ENCODE peak calls at places on chromosomes 16 and 17, in five cellular contexts. S is K562, N is HCT116, V is HepG2, R is GM12878. E is an unnamed sample. For H3K4me1, the result is how much of the 10 kb centered on the place peaks cover.

GRCh38 chr16:30491744-30492308 is 19.3 kb downstream of the ITGAL start:
- DNase-seq in S (peak), R (no peak), V (peak), N (no peak), E (no peak)

GRCh38 chr17:74757502-74757901 is 9.1 kb downstream of the NHERF1 start:
- DNase-seq in N (no peak), R (no peak), V (no peak), S (no peak), E (no peak)

GRCh38 chr16:68520649-68521086 is 18.4 kb upstream of the ZFP90 start:
- DNase-seq in S (peak), N (peak), V (peak), R (no peak), E (peak)

GRCh38 chr17:59357219-59357699 is 25.8 kb downstream of the YPEL2 start:
- DNase-seq in S (no peak), V (no peak), N (no peak), R (no peak), E (no peak)

GRCh38 chr17:41131979-41132378 is 8.0 kb upstream of the KRTAP4-12 start:
- DNase-seq in R (no peak), N (peak), V (peak), S (no peak), E (no peak)

GRCh38 chr17:80885922-80886582 is 105.6 kb upstream of the CHMP6 start:
- DNase-seq in N (no peak), S (no peak), V (no peak), R (no peak), E (no peak)

GRCh38 chr17:42783062-42783777 is 2.8 kb downstream of the WNK4 start:
- DNase-seq in R (no peak), S (no peak), N (no peak), V (no peak), E (no peak)

GRCh38 chr17:28475151-28475900 is 1.9 kb downstream of the SLC13A2 start:
- DNase-seq in V (peak), R (no peak), N (no peak), S (no peak), E (no peak)

GRCh38 chr17:49580055-49580721 is 4.5 kb downstream of the NXPH3 start:
- DNase-seq in S (no peak), R (no peak), N (no peak), V (no peak), E (no peak)

GRCh38 chr17:13970531-13970930 is 98.8 kb upstream of the COX10 start:
- DNase-seq in S (no peak), V (no peak), N (no peak), R (no peak), E (no peak)

GRCh38 chr16:57628782-57629181 is 352 bp downstream of the ADGRG1 start:
- DNase-seq in V (no peak), S (no peak), R (no peak), N (no peak), E (no peak)

GRCh38 chr16:13906426-13907089 is 13.4 kb upstream of the ERCC4 start:
- DNase-seq in N (no peak), R (no peak), V (no peak), S (no peak), E (no peak)

GRCh38 chr17:74276561-74277009 is 2.6 kb downstream of the DNAI2 start:
- DNase-seq in S (no peak), N (no peak), R (no peak), V (no peak), E (no peak)

GRCh38 chr16:29775742-29776408 is 2.2 kb upstream of the ZG16 start:
- DNase-seq in R (no peak), V (no peak), S (peak), N (no peak), E (no peak)

GRCh38 chr17:68290268-68290954 is 516 bp downstream of the SLC16A6 start:
- DNase-seq in V (no peak), S (no peak), R (no peak), N (no peak), E (no peak)

GRCh38 chr17:7747586-7747985 is 30.0 kb downstream of the DNAH2 start:
- DNase-seq in V (peak), S (no peak), N (no peak), R (no peak), E (no peak)

GRCh38 chr16:9364721-9365693 is 273.6 kb downstream of the HAPSTR1 start:
- DNase-seq in R (no peak), N (no peak), V (peak), S (no peak), E (no peak)

GRCh38 chr16:30183236-30183960 is at the start of gene CORO1A:
- DNase-seq in N (no peak), V (peak), S (peak), R (peak), E (peak)

GRCh38 chr16:6977906-6978305 is 354.7 kb upstream of the RBFOX1 start:
- DNase-seq in V (no peak), N (no peak), R (no peak), S (no peak), E (no peak)

GRCh38 chr16:6976716-6977115 is 355.9 kb upstream of the RBFOX1 start:
- DNase-seq in R (no peak), S (no peak), V (no peak), N (no peak), E (no peak)

GRCh38 chr16:6977291-6977690 is 355.4 kb upstream of the RBFOX1 start:
- DNase-seq in R (no peak), S (no peak), N (no peak), V (no peak), E (no peak)
- TF ChIP-seq ZNF274 in R (no peak), S (no peak), N (no peak), V (no peak), E (no peak)

GRCh38 chr17:37743875-37744632 is 805 bp downstream of the HNF1B start:
- DNase-seq in N (no peak), S (no peak), V (peak), R (no peak), E (no peak)
- H3K4me1 ChIP-seq in N (under half), S (under half), V (under half), R (under half), E (under half)

GRCh38 chr17:73068322-73069153 is 23.9 kb downstream of the SLC39A11 start:
- DNase-seq in V (peak), N (no peak), R (no peak), S (no peak), E (no peak)
- TF ChIP-seq ZNF274 in V (peak), N (no peak), R (no peak), S (no peak), E (no peak)

DNA sequence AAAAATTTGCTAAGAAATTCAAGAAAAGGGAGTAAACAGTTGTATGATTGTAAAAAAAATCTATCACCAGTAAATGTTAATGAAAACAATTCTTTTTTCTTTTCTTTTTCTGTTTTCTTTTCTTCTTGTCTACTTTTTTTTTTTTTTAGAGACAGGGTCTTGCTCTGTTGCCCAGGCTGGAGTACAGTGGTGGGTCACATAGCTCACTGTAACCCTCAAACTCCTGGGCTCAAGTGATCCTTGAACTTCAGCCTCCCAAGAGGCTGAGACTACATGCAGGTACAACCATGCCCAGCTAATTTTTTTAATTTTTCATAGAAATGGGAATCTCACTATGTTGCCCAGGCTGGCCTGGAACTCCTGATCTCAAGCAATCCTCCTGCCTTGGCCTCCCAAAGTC is 57.2 kb upstream of the SIAH1 start:
- DNase-seq in S (no peak), N (no peak), R (no peak), V (no peak), E (no peak)
- H3K4me1 ChIP-seq in S (under half), N (under half), R (under half), V (half or more), E (under half)

GRCh38 chr16:6496996-6497395 is 835.6 kb upstream of the RBFOX1 start:
- DNase-seq in V (no peak), R (no peak), N (no peak), S (no peak), E (no peak)
- TF ChIP-seq ZNF274 in V (no peak), R (no peak), N (no peak), S (no peak), E (no peak)